ENCODE peak calls at places on chromosomes 2 and 18, in seven cellular contexts. One of them, this sample, is unnamed. For H3K9me3, the result is how much of the 10 kb centered on the place peaks cover.

GRCh38 chr2:16396986-16397385 is 268.6 kb downstream of the CYRIA start:
- DNase-seq in transverse colon: no peak
- DNase-seq in fibroblast of lung: no peak
- DNase-seq in HCT116: no peak
- DNase-seq in CD4-positive, alpha-beta memory T cell: no peak
- DNase-seq in sigmoid colon: no peak
- DNase-seq in mucosa of descending colon: no peak
- DNase-seq in this sample: no peak

GRCh38 chr2:237141556-237141955 is 55.9 kb downstream of the COPS8 start:
- DNase-seq in transverse colon: no peak
- DNase-seq in fibroblast of lung: peak
- DNase-seq in HCT116: no peak
- DNase-seq in CD4-positive, alpha-beta memory T cell: no peak
- DNase-seq in sigmoid colon: no peak
- DNase-seq in mucosa of descending colon: no peak
- DNase-seq in this sample: no peak

GRCh38 chr2:120566331-120567035 is 169.2 kb upstream of the GLI2 start:
- DNase-seq in transverse colon: no peak
- DNase-seq in fibroblast of lung: peak
- DNase-seq in HCT116: no peak
- DNase-seq in CD4-positive, alpha-beta memory T cell: no peak
- DNase-seq in sigmoid colon: peak
- DNase-seq in mucosa of descending colon: no peak
- DNase-seq in this sample: no peak

GRCh38 chr18:25459814-25460213 is 107.8 kb upstream of the ZNF521 start:
- DNase-seq in transverse colon: no peak
- DNase-seq in fibroblast of lung: no peak
- DNase-seq in HCT116: no peak
- DNase-seq in CD4-positive, alpha-beta memory T cell: no peak
- DNase-seq in sigmoid colon: no peak
- DNase-seq in mucosa of descending colon: no peak
- DNase-seq in this sample: no peak

GRCh38 chr2:140650825-140651224 is 1480.0 kb downstream of the LRP1B start:
- DNase-seq in transverse colon: no peak
- DNase-seq in fibroblast of lung: peak
- DNase-seq in HCT116: no peak
- DNase-seq in CD4-positive, alpha-beta memory T cell: no peak
- DNase-seq in sigmoid colon: no peak
- DNase-seq in mucosa of descending colon: no peak
- DNase-seq in this sample: no peak

GRCh38 chr18:27124196-27124595 is 60.9 kb downstream of the CHST9 start:
- DNase-seq in transverse colon: no peak
- DNase-seq in fibroblast of lung: no peak
- DNase-seq in HCT116: no peak
- DNase-seq in CD4-positive, alpha-beta memory T cell: no peak
- DNase-seq in sigmoid colon: no peak
- DNase-seq in mucosa of descending colon: no peak
- DNase-seq in this sample: no peak

GRCh38 chr2:182818541-182819308 is 47.7 kb downstream of the FRZB start:
- DNase-seq in transverse colon: no peak
- DNase-seq in fibroblast of lung: no peak
- DNase-seq in HCT116: no peak
- DNase-seq in CD4-positive, alpha-beta memory T cell: no peak
- DNase-seq in sigmoid colon: no peak
- DNase-seq in mucosa of descending colon: no peak
- DNase-seq in this sample: no peak

GRCh38 chr2:71070294-71071025 is 2.0 kb downstream of the NAGK start:
- DNase-seq in transverse colon: no peak
- DNase-seq in fibroblast of lung: peak
- DNase-seq in HCT116: peak
- DNase-seq in CD4-positive, alpha-beta memory T cell: no peak
- DNase-seq in sigmoid colon: peak
- DNase-seq in mucosa of descending colon: no peak
- DNase-seq in this sample: no peak

GRCh38 chr2:223232896-223233295 is 180.9 kb downstream of the KCNE4 start:
- DNase-seq in transverse colon: no peak
- DNase-seq in fibroblast of lung: no peak
- DNase-seq in HCT116: no peak
- DNase-seq in CD4-positive, alpha-beta memory T cell: no peak
- DNase-seq in sigmoid colon: no peak
- DNase-seq in mucosa of descending colon: no peak
- DNase-seq in this sample: no peak

GRCh38 chr2:5609191-5609590 is 83.0 kb upstream of the SOX11 start:
- DNase-seq in transverse colon: no peak
- DNase-seq in fibroblast of lung: no peak
- DNase-seq in HCT116: no peak
- DNase-seq in CD4-positive, alpha-beta memory T cell: no peak
- DNase-seq in sigmoid colon: no peak
- DNase-seq in mucosa of descending colon: no peak
- DNase-seq in this sample: no peak

GRCh38 chr2:20597868-20598183 is 53.1 kb downstream of the HS1BP3 start:
- DNase-seq in transverse colon: peak
- DNase-seq in fibroblast of lung: no peak
- DNase-seq in HCT116: no peak
- DNase-seq in CD4-positive, alpha-beta memory T cell: no peak
- DNase-seq in sigmoid colon: peak
- DNase-seq in mucosa of descending colon: no peak
- DNase-seq in this sample: no peak

GRCh38 chr2:58436842-58437241 is 195.7 kb upstream of the FANCL start:
- DNase-seq in transverse colon: no peak
- DNase-seq in fibroblast of lung: peak
- DNase-seq in HCT116: no peak
- DNase-seq in CD4-positive, alpha-beta memory T cell: no peak
- DNase-seq in sigmoid colon: no peak
- DNase-seq in mucosa of descending colon: no peak
- DNase-seq in this sample: no peak

GRCh38 chr2:207289295-207290018 is 123.7 kb upstream of the KLF7 start:
- DNase-seq in transverse colon: no peak
- DNase-seq in fibroblast of lung: no peak
- DNase-seq in HCT116: no peak
- DNase-seq in CD4-positive, alpha-beta memory T cell: no peak
- DNase-seq in sigmoid colon: no peak
- DNase-seq in mucosa of descending colon: no peak
- DNase-seq in this sample: no peak

GRCh38 chr2:29068513-29068912 is 5.8 kb downstream of the PCARE start:
- DNase-seq in transverse colon: no peak
- DNase-seq in fibroblast of lung: no peak
- DNase-seq in HCT116: no peak
- DNase-seq in CD4-positive, alpha-beta memory T cell: no peak
- DNase-seq in sigmoid colon: no peak
- DNase-seq in mucosa of descending colon: no peak
- DNase-seq in this sample: no peak

GRCh38 chr2:12417811-12418210 is 298.9 kb upstream of the TRIB2 start:
- DNase-seq in transverse colon: no peak
- DNase-seq in fibroblast of lung: no peak
- DNase-seq in HCT116: no peak
- DNase-seq in CD4-positive, alpha-beta memory T cell: no peak
- DNase-seq in sigmoid colon: no peak
- DNase-seq in mucosa of descending colon: no peak
- DNase-seq in this sample: no peak

GRCh38 chr2:195695002-195695631 is 38.1 kb downstream of the SLC39A10 start:
- DNase-seq in transverse colon: no peak
- DNase-seq in fibroblast of lung: no peak
- DNase-seq in HCT116: no peak
- DNase-seq in CD4-positive, alpha-beta memory T cell: no peak
- DNase-seq in sigmoid colon: no peak
- DNase-seq in mucosa of descending colon: no peak
- DNase-seq in this sample: no peak

GRCh38 chr2:167509585-167509984 is 621.3 kb downstream of the XIRP2 start:
- DNase-seq in transverse colon: no peak
- DNase-seq in fibroblast of lung: peak
- DNase-seq in HCT116: no peak
- DNase-seq in CD4-positive, alpha-beta memory T cell: no peak
- DNase-seq in sigmoid colon: no peak
- DNase-seq in mucosa of descending colon: peak
- DNase-seq in this sample: no peak

GRCh38 chr2:54523336-54523959 is 67.3 kb downstream of the SPTBN1 start:
- DNase-seq in transverse colon: no peak
- DNase-seq in fibroblast of lung: no peak
- DNase-seq in HCT116: no peak
- DNase-seq in CD4-positive, alpha-beta memory T cell: no peak
- DNase-seq in sigmoid colon: no peak
- DNase-seq in mucosa of descending colon: no peak
- DNase-seq in this sample: no peak

GRCh38 chr2:127670957-127671290 is 4.4 kb downstream of the LIMS2 start:
- DNase-seq in transverse colon: no peak
- DNase-seq in fibroblast of lung: no peak
- DNase-seq in HCT116: no peak
- DNase-seq in CD4-positive, alpha-beta memory T cell: no peak
- DNase-seq in sigmoid colon: peak
- DNase-seq in mucosa of descending colon: no peak
- DNase-seq in this sample: no peak

GRCh38 chr18:35835366-35835765 is 137.1 kb upstream of the RMP24 start:
- DNase-seq in transverse colon: no peak
- DNase-seq in fibroblast of lung: no peak
- DNase-seq in HCT116: no peak
- DNase-seq in CD4-positive, alpha-beta memory T cell: no peak
- DNase-seq in sigmoid colon: no peak
- DNase-seq in mucosa of descending colon: no peak
- DNase-seq in this sample: no peak

GRCh38 chr2:202038471-202039277 is 5.0 kb downstream of the FZD7 start:
- DNase-seq in transverse colon: peak
- DNase-seq in fibroblast of lung: peak
- DNase-seq in HCT116: peak
- DNase-seq in CD4-positive, alpha-beta memory T cell: no peak
- DNase-seq in sigmoid colon: no peak
- DNase-seq in mucosa of descending colon: no peak
- DNase-seq in this sample: no peak

GRCh38 chr18:23107718-23108117 is 27.6 kb upstream of the CABLES1 start:
- DNase-seq in transverse colon: no peak
- DNase-seq in fibroblast of lung: no peak
- DNase-seq in HCT116: no peak
- DNase-seq in CD4-positive, alpha-beta memory T cell: no peak
- DNase-seq in sigmoid colon: no peak
- DNase-seq in mucosa of descending colon: no peak
- DNase-seq in this sample: no peak

GRCh38 chr18:79694895-79695213 is 15.3 kb downstream of the CTDP1 start:
- DNase-seq in transverse colon: no peak
- DNase-seq in fibroblast of lung: no peak
- DNase-seq in HCT116: no peak
- DNase-seq in CD4-positive, alpha-beta memory T cell: no peak
- DNase-seq in sigmoid colon: peak
- DNase-seq in mucosa of descending colon: no peak
- DNase-seq in this sample: no peak

GRCh38 chr2:146212602-146213001 is 1632.2 kb upstream of the ACVR2A start:
- DNase-seq in transverse colon: no peak
- DNase-seq in fibroblast of lung: no peak
- DNase-seq in HCT116: no peak
- DNase-seq in CD4-positive, alpha-beta memory T cell: no peak
- DNase-seq in sigmoid colon: no peak
- DNase-seq in mucosa of descending colon: no peak
- DNase-seq in this sample: no peak
- H3K9me3 ChIP-seq in transverse colon: under half
- H3K9me3 ChIP-seq in fibroblast of lung: under half
- H3K9me3 ChIP-seq in HCT116: under half
- H3K9me3 ChIP-seq in CD4-positive, alpha-beta memory T cell: under half
- H3K9me3 ChIP-seq in sigmoid colon: under half
- H3K9me3 ChIP-seq in mucosa of descending colon: under half
- H3K9me3 ChIP-seq in this sample: under half

DNA sequence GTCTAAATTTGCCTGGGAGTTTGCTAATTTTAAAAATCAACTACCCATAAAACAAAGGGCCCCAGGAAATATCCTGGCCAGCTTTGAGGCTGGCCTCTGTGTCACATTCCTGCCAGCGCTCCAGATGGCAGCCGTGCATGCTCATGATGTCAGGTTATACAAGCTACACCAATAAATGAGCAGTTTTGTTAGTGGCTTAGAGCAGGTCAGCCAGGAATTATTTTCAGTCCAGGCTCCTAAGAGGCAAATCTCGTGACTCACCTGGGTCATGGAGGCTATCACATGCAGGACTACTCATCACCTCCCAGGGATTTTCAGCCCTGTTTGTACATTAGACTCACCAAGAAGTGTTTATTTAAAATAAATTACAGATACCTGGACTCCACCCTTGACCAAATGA is 31.7 kb downstream of the ABHD3 start:
- DNase-seq in transverse colon: peak
- DNase-seq in fibroblast of lung: peak
- DNase-seq in HCT116: peak
- DNase-seq in CD4-positive, alpha-beta memory T cell: no peak
- DNase-seq in sigmoid colon: no peak
- DNase-seq in mucosa of descending colon: peak
- DNase-seq in this sample: no peak
- H3K9me3 ChIP-seq in transverse colon: under half
- H3K9me3 ChIP-seq in fibroblast of lung: under half
- H3K9me3 ChIP-seq in HCT116: under half
- H3K9me3 ChIP-seq in CD4-positive, alpha-beta memory T cell: under half
- H3K9me3 ChIP-seq in sigmoid colon: under half
- H3K9me3 ChIP-seq in mucosa of descending colon: under half
- H3K9me3 ChIP-seq in this sample: under half

GRCh38 chr2:88686320-88686719 is 5.2 kb upstream of the RPIA start:
- DNase-seq in transverse colon: no peak
- DNase-seq in fibroblast of lung: no peak
- DNase-seq in HCT116: no peak
- DNase-seq in CD4-positive, alpha-beta memory T cell: no peak
- DNase-seq in sigmoid colon: no peak
- DNase-seq in mucosa of descending colon: peak
- DNase-seq in this sample: no peak
- H3K9me3 ChIP-seq in transverse colon: under half
- H3K9me3 ChIP-seq in fibroblast of lung: under half
- H3K9me3 ChIP-seq in HCT116: under half
- H3K9me3 ChIP-seq in CD4-positive, alpha-beta memory T cell: under half
- H3K9me3 ChIP-seq in sigmoid colon: under half
- H3K9me3 ChIP-seq in mucosa of descending colon: under half
- H3K9me3 ChIP-seq in this sample: under half

GRCh38 chr18:9997711-9998110 is 83.9 kb downstream of the VAPA start:
- DNase-seq in transverse colon: no peak
- DNase-seq in fibroblast of lung: no peak
- DNase-seq in HCT116: no peak
- DNase-seq in CD4-positive, alpha-beta memory T cell: no peak
- DNase-seq in sigmoid colon: no peak
- DNase-seq in mucosa of descending colon: no peak
- DNase-seq in this sample: no peak

GRCh38 chr18:9993846-9994660 is 80.2 kb downstream of the VAPA start:
- DNase-seq in transverse colon: no peak
- DNase-seq in fibroblast of lung: no peak
- DNase-seq in HCT116: no peak
- DNase-seq in CD4-positive, alpha-beta memory T cell: no peak
- DNase-seq in sigmoid colon: no peak
- DNase-seq in mucosa of descending colon: no peak
- DNase-seq in this sample: no peak

GRCh38 chr18:9998330-9998729 is 84.5 kb downstream of the VAPA start:
- DNase-seq in transverse colon: no peak
- DNase-seq in fibroblast of lung: no peak
- DNase-seq in HCT116: no peak
- DNase-seq in CD4-positive, alpha-beta memory T cell: no peak
- DNase-seq in sigmoid colon: no peak
- DNase-seq in mucosa of descending colon: no peak
- DNase-seq in this sample: no peak

GRCh38 chr18:9994701-9995100 is 80.9 kb downstream of the VAPA start:
- DNase-seq in transverse colon: no peak
- DNase-seq in fibroblast of lung: no peak
- DNase-seq in HCT116: no peak
- DNase-seq in CD4-positive, alpha-beta memory T cell: no peak
- DNase-seq in sigmoid colon: no peak
- DNase-seq in mucosa of descending colon: no peak
- DNase-seq in this sample: no peak

DNA sequence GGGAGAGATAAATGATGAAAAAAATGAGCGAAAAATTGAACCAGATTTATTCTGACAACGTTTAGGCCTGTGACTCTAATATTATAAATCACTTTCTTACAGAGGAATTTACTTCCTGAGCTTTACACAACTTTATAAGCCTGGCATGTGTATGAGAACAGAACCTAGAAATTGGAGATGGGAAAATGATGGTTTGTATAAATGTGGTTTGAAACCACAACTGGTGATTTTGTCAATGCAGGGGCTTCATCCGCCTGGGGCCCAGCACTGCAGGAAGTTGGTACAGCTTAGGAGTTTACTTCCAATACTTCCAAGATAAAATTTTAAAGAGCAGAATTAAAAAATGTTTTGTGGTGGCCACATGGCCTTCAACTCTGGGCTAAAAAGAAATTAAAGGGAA is 82.3 kb downstream of the VAPA start:
- DNase-seq in transverse colon: no peak
- DNase-seq in fibroblast of lung: no peak
- DNase-seq in HCT116: no peak
- DNase-seq in CD4-positive, alpha-beta memory T cell: no peak
- DNase-seq in sigmoid colon: no peak
- DNase-seq in mucosa of descending colon: no peak
- DNase-seq in this sample: no peak
- H3K9me3 ChIP-seq in transverse colon: under half
- H3K9me3 ChIP-seq in fibroblast of lung: under half
- H3K9me3 ChIP-seq in HCT116: under half
- H3K9me3 ChIP-seq in CD4-positive, alpha-beta memory T cell: under half
- H3K9me3 ChIP-seq in sigmoid colon: under half
- H3K9me3 ChIP-seq in mucosa of descending colon: under half
- H3K9me3 ChIP-seq in this sample: under half